ENCODE peak calls at places on chromosomes 16 and 17, in ten cellular contexts. E, Z, Y, G, J, S, I, V, C and X are unnamed samples.

GRCh38 chr17:13409455-13409854 is 192.3 kb downstream of the HS3ST3A1 start:
- DNase-seq in E (no peak), Z (no peak), Y (no peak), G (no peak), J (no peak), S (no peak), I (no peak), V (no peak), C (no peak), X (no peak)

GRCh38 chr16:80317132-80318098 is 223.4 kb upstream of the DYNLRB2 start:
- DNase-seq in E (peak; percentile 32), Z (peak; percentile 88), Y (no peak), G (no peak), J (no peak), S (no peak), I (peak; percentile 2), V (peak; percentile 51), C (no peak), X (no peak)

GRCh38 chr17:44795421-44795820 is 34.7 kb downstream of the GJC1 start:
- DNase-seq in E (no peak), Z (peak; percentile 59), Y (no peak), G (no peak), J (no peak), S (no peak), I (no peak), V (no peak), C (no peak), X (no peak)

GRCh38 chr16:87895641-87896141 is 26.4 kb upstream of the SLC7A5 start:
- DNase-seq in E (peak; percentile 68), Z (no peak), Y (peak; percentile 14), G (no peak), J (no peak), S (no peak), I (peak; percentile 41), V (no peak), C (no peak), X (no peak)

GRCh38 chr16:56673916-56674315 is 4.3 kb downstream of the MT1H start:
- DNase-seq in E (no peak), Z (peak; percentile 86), Y (peak; percentile 38), G (no peak), J (no peak), S (no peak), I (peak; percentile 49), V (peak; percentile 84), C (no peak), X (no peak)

GRCh38 chr16:72787130-72787518 is 260.8 kb downstream of the ZFHX3 start:
- DNase-seq in E (no peak), Z (no peak), Y (no peak), G (no peak), J (no peak), S (no peak), I (no peak), V (no peak), C (no peak), X (no peak)

GRCh38 chr16:73171380-73171779 is 123.5 kb upstream of the ZFHX3 start:
- DNase-seq in E (no peak), Z (peak; percentile 75), Y (no peak), G (no peak), J (no peak), S (no peak), I (no peak), V (peak; percentile 37), C (peak; percentile 8), X (no peak)

GRCh38 chr17:80224098-80224497 is 3.9 kb downstream of the SLC26A11 start:
- DNase-seq in E (no peak), Z (no peak), Y (no peak), G (no peak), J (no peak), S (no peak), I (no peak), V (no peak), C (no peak), X (no peak)

GRCh38 chr17:52024296-52024870 is 134.1 kb downstream of the CA10 start:
- DNase-seq in E (no peak), Z (no peak), Y (no peak), G (no peak), J (no peak), S (no peak), I (no peak), V (no peak), C (no peak), X (no peak)

GRCh38 chr16:65782537-65783290 is 583.8 kb upstream of the CDH5 start:
- DNase-seq in E (peak; percentile 43), Z (no peak), Y (no peak), G (no peak), J (no peak), S (no peak), I (no peak), V (no peak), C (peak; percentile 78), X (no peak)

GRCh38 chr17:77696720-77697460 is 261.6 kb upstream of the TNRC6C start:
- DNase-seq in E (no peak), Z (peak; percentile 78), Y (no peak), G (no peak), J (no peak), S (no peak), I (no peak), V (peak; percentile 45), C (no peak), X (no peak)

GRCh38 chr17:36947922-36948716 is 635 bp upstream of the AATF start:
- DNase-seq in E (no peak), Z (no peak), Y (no peak), G (no peak), J (no peak), S (no peak), I (no peak), V (no peak), C (no peak), X (no peak)

GRCh38 chr17:78349831-78350631 is 9.8 kb downstream of the SOCS3 start:
- DNase-seq in E (no peak), Z (no peak), Y (no peak), G (no peak), J (no peak), S (no peak), I (no peak), V (no peak), C (no peak), X (no peak)

GRCh38 chr17:75442168-75443103 is 14.0 kb upstream of the TMEM94 start:
- DNase-seq in E (no peak), Z (no peak), Y (no peak), G (no peak), J (no peak), S (no peak), I (no peak), V (no peak), C (no peak), X (no peak)

GRCh38 chr17:7854078-7854777 is 638 bp upstream of the TMEM88 start:
- DNase-seq in E (no peak), Z (peak; percentile 68), Y (no peak), G (no peak), J (no peak), S (no peak), I (no peak), V (no peak), C (no peak), X (no peak)

GRCh38 chr17:76640550-76641380 is 2.8 kb downstream of the ST6GALNAC1 start:
- DNase-seq in E (no peak), Z (no peak), Y (no peak), G (no peak), J (no peak), S (no peak), I (no peak), V (no peak), C (no peak), X (no peak)

GRCh38 chr16:12588510-12588909 is 215.2 kb downstream of the CPPED1 start:
- DNase-seq in E (no peak), Z (peak; percentile 7), Y (no peak), G (no peak), J (no peak), S (no peak), I (no peak), V (no peak), C (no peak), X (no peak)

GRCh38 chr17:44307387-44308186 is 814 bp upstream of the RUNDC3A start:
- DNase-seq in E (peak; percentile 39), Z (peak; percentile 95), Y (no peak), G (no peak), J (no peak), S (no peak), I (no peak), V (peak; percentile 75), C (peak; percentile 82), X (peak; percentile 88)

GRCh38 chr17:73013816-73014663 is 78.4 kb downstream of the SLC39A11 start:
- DNase-seq in E (peak; percentile 77), Z (peak; percentile 79), Y (no peak), G (no peak), J (no peak), S (no peak), I (no peak), V (peak; percentile 22), C (no peak), X (peak; percentile 71)

GRCh38 chr17:41580651-41581365 is 5.9 kb downstream of the KRT14 start:
- DNase-seq in E (peak; percentile 20), Z (no peak), Y (no peak), G (no peak), J (no peak), S (no peak), I (no peak), V (no peak), C (peak; percentile 76), X (no peak)

GRCh38 chr17:73705594-73705993 is 61.3 kb upstream of the SDK2 start:
- DNase-seq in E (peak; percentile 21), Z (no peak), Y (no peak), G (no peak), J (no peak), S (no peak), I (no peak), V (peak; percentile 27), C (peak; percentile 54), X (peak; percentile 42)

GRCh38 chr17:7014995-7015586 is 2.7 kb downstream of the RNASEK start:
- DNase-seq in E (peak; percentile 67), Z (no peak), Y (no peak), G (no peak), J (no peak), S (peak; percentile 85), I (no peak), V (peak; percentile 47), C (no peak), X (no peak)

GRCh38 chr17:59332890-59333377 is 1.5 kb downstream of the YPEL2 start:
- DNase-seq in E (peak; percentile 20), Z (no peak), Y (peak; percentile 35), G (no peak), J (no peak), S (no peak), I (peak; percentile 53), V (peak; percentile 21), C (no peak), X (no peak)

GRCh38 chr16:81394966-81395655 is 49.5 kb upstream of the CMIP start:
- DNase-seq in E (no peak), Z (no peak), Y (no peak), G (no peak), J (no peak), S (no peak), I (no peak), V (no peak), C (no peak), X (no peak)

GRCh38 chr16:70470927-70471341 is 16.5 kb downstream of the FCSK start:
- DNase-seq in E (peak; percentile 47), Z (peak; percentile 87), Y (peak; percentile 33), G (no peak), J (peak; percentile 66), S (no peak), I (no peak), V (peak; percentile 56), C (no peak), X (peak; percentile 59)

GRCh38 chr17:4796550-4796915 is 569 bp downstream of the PSMB6 start:
- DNase-seq in E (peak; percentile 70), Z (peak; percentile 91), Y (no peak), G (no peak), J (no peak), S (no peak), I (peak; percentile 4), V (peak; percentile 49), C (peak; percentile 54), X (peak; percentile 54)

GRCh38 chr16:80350066-80350465 is 190.7 kb upstream of the DYNLRB2 start:
- DNase-seq in E (no peak), Z (peak; percentile 17), Y (no peak), G (no peak), J (no peak), S (no peak), I (no peak), V (no peak), C (no peak), X (no peak)

GRCh38 chr16:81745704-81746558 is 33.2 kb upstream of the PLCG2 start:
- DNase-seq in E (peak; percentile 70), Z (peak; percentile 87), Y (peak; percentile 80), G (no peak), J (peak; percentile 35), S (peak; percentile 53), I (peak; percentile 63), V (peak; percentile 61), C (peak; percentile 64), X (peak; percentile 92)